ENCODE peak calls at places on chromosome 7, in four cellular contexts. B is cardiac muscle cell, U is T-helper 2 cell, A is trophoblast cell. N is an unnamed sample.

GRCh38 chr7:74284781-74285259 is 4.4 kb upstream of the CLIP2 start:
- DNase-seq in B (no peak), U (no peak), A (no peak), N (no peak)

GRCh38 chr7:102916426-102916825 is 3.6 kb downstream of the LRRC17 start:
- DNase-seq in A (no peak), B (no peak), U (no peak), N (no peak)

GRCh38 chr7:130071701-130072622 is 1.6 kb downstream of the KLHDC10 start:
- DNase-seq in U (peak; percentile 43), B (peak; percentile 86), A (peak; percentile 80), N (peak; percentile 61)

GRCh38 chr7:68892211-68892610 is 706.1 kb upstream of the AUTS2 start:
- DNase-seq in A (no peak), B (no peak), U (no peak), N (no peak)

GRCh38 chr7:158818325-158819213 is 10.7 kb downstream of the ESYT2 start:
- DNase-seq in U (peak; percentile 74), B (peak; percentile 17), A (peak; percentile 99), N (peak; percentile 63)

GRCh38 chr7:117715784-117716445 is 157.3 kb downstream of the CTTNBP2 start:
- DNase-seq in B (peak; percentile 68), U (no peak), A (peak; percentile 46), N (no peak)

GRCh38 chr7:66379761-66380160 is 174.6 kb downstream of the TPST1 start:
- DNase-seq in B (no peak), U (no peak), A (no peak), N (no peak)

GRCh38 chr7:93651603-93652159 is 77.2 kb upstream of the CALCR start:
- DNase-seq in U (no peak), A (no peak), B (no peak), N (no peak)

GRCh38 chr7:22390512-22390911 is 33.6 kb upstream of the RAPGEF5 start:
- DNase-seq in B (no peak), A (no peak), U (no peak), N (no peak)

GRCh38 chr7:6508950-6509349 is 42.3 kb downstream of the GRID2IP start:
- DNase-seq in B (no peak), A (no peak), U (no peak), N (no peak)

GRCh38 chr7:108026647-108027046 is 23.7 kb upstream of the LAMB1 start:
- DNase-seq in U (no peak), B (no peak), A (no peak), N (no peak)

GRCh38 chr7:15967551-15967950 is 281.1 kb upstream of the MEOX2 start:
- DNase-seq in A (no peak), B (no peak), U (no peak), N (no peak)

GRCh38 chr7:156169474-156170370 is 357.5 kb upstream of the SHH start:
- DNase-seq in A (no peak), U (no peak), B (no peak), N (no peak)

GRCh38 chr7:120856621-120857352 is 1.2 kb downstream of the TSPAN12 start:
- DNase-seq in B (peak; percentile 50), U (no peak), A (peak; percentile 80), N (no peak)

GRCh38 chr7:41559426-41559825 is 143.5 kb downstream of the INHBA start:
- DNase-seq in U (no peak), A (peak; percentile 88), B (no peak), N (no peak)

GRCh38 chr7:107924841-107925490 is 34.0 kb downstream of the DLD start:
- DNase-seq in A (peak; percentile 36), B (no peak), U (no peak), N (no peak)

GRCh38 chr7:121994625-121995410 is 121.9 kb downstream of the PTPRZ1 start:
- DNase-seq in A (peak; percentile 80), U (no peak), B (peak; percentile 79), N (no peak)

GRCh38 chr7:155648752-155649339 is 4.4 kb downstream of the RBM33 start:
- DNase-seq in B (no peak), A (no peak), U (no peak), N (no peak)

GRCh38 chr7:79137942-79138341 is 315.5 kb downstream of the MAGI2 start:
- DNase-seq in U (no peak), B (no peak), A (no peak), N (no peak)

GRCh38 chr7:98307971-98308466 is 26.5 kb downstream of the BRI3 start:
- DNase-seq in B (no peak), U (no peak), A (no peak), N (no peak)

GRCh38 chr7:29989257-29989995 is at the start of gene SCRN1:
- DNase-seq in A (no peak), U (peak; percentile 23), B (peak; percentile 69), N (no peak)

GRCh38 chr7:18820981-18821380 is 296.5 kb downstream of the TWIST1 start:
- DNase-seq in A (no peak), B (no peak), U (no peak), N (no peak)

GRCh38 chr7:2214636-2215035 is 18.1 kb downstream of the MAD1L1 start:
- DNase-seq in U (no peak), A (no peak), B (no peak), N (no peak)

GRCh38 chr7:128791968-128792319 is at the start of gene CCDC136:
- DNase-seq in A (no peak), U (no peak), B (no peak), N (no peak)

GRCh38 chr7:121473645-121474300 is 77.7 kb upstream of the FAM3C start:
- DNase-seq in U (no peak), B (no peak), A (peak; percentile 12), N (no peak)

GRCh38 chr7:99036531-99037175 is 107.3 kb downstream of the SMURF1 start:
- DNase-seq in A (no peak), B (peak; percentile 25), U (no peak), N (no peak)

GRCh38 chr7:23022258-23022745 is 8.4 kb upstream of the HYCC1 start:
- DNase-seq in U (no peak), A (peak; percentile 93), B (no peak), N (no peak)

GRCh38 chr7:73831656-73832579 is 1.1 kb downstream of the CLDN4 start:
- DNase-seq in B (no peak), A (peak; percentile 87), U (no peak), N (no peak)

GRCh38 chr7:43653466-43653865 is 70.6 kb downstream of the STK17A start:
- DNase-seq in U (no peak), B (no peak), A (no peak), N (no peak)

GRCh38 chr7:68441610-68442009 is 1156.7 kb upstream of the AUTS2 start:
- DNase-seq in A (no peak), U (no peak), B (no peak), N (no peak)

GRCh38 chr7:108568801-108569380 is 615 bp downstream of the THAP5 start:
- DNase-seq in A (no peak), B (no peak), U (no peak), N (no peak)

GRCh38 chr7:125383324-125383723 is 453.7 kb upstream of the POT1 start:
- DNase-seq in B (no peak), U (no peak), A (no peak), N (no peak)

GRCh38 chr7:45401155-45401554 is 173.0 kb upstream of the ADCY1 start:
- DNase-seq in U (no peak), A (no peak), B (no peak), N (no peak)

GRCh38 chr7:137956591-137956990 is 45.3 kb downstream of the CREB3L2 start:
- DNase-seq in B (no peak), U (no peak), A (peak; percentile 88), N (no peak)

GRCh38 chr7:42991024-42991423 is 58.8 kb downstream of the MRPL32 start:
- DNase-seq in B (no peak), U (no peak), A (no peak), N (no peak)

GRCh38 chr7:141685285-141686035 is 16.5 kb downstream of the DENND11 start:
- DNase-seq in U (no peak), B (no peak), A (no peak), N (no peak)

GRCh38 chr7:101728888-101729883 is 88.2 kb upstream of the CUX1 start:
- DNase-seq in A (peak; percentile 99), U (no peak), B (no peak), N (no peak)

GRCh38 chr7:2777898-2778535 is 66.1 kb downstream of the GNA12 start:
- DNase-seq in B (no peak), A (no peak), U (no peak), N (no peak)

N was measured in T-helper 1 cell.